ENCODE peak calls at places on chromosomes 5 and 9, in five cellular contexts. M is A673, A is IMR-90, T is BJ, C is HepG2. H is an unnamed sample.

GRCh38 chr9:130051855-130052254 is 1.9 kb upstream of the GPR107 start:
- DNase-seq in M (no peak), A (no peak), T (no peak), C (no peak), H (no peak)

GRCh38 chr9:132673355-132673754 is 3.1 kb downstream of the GTF3C4 start:
- DNase-seq in M (peak; percentile 76), A (peak; percentile 43), T (no peak), C (peak; percentile 64), H (peak; percentile 55)

GRCh38 chr5:62093981-62094380 is 212.0 kb upstream of the KIF2A start:
- DNase-seq in M (peak; percentile 53), A (peak; percentile 7), T (no peak), C (no peak), H (peak; percentile 12)

GRCh38 chr9:89844535-89844934 is 239.7 kb downstream of the GADD45G start:
- DNase-seq in M (no peak), A (no peak), T (no peak), C (no peak), H (no peak)

GRCh38 chr5:139744471-139745120 is 51.0 kb upstream of the PSD2 start:
- DNase-seq in M (no peak), A (no peak), T (no peak), C (no peak), H (no peak)

GRCh38 chr5:100828071-100828689 is 74.9 kb downstream of the ST8SIA4 start:
- DNase-seq in M (no peak), A (no peak), T (no peak), C (no peak), H (no peak)

GRCh38 chr5:158769079-158769478 is 330.6 kb downstream of the EBF1 start:
- DNase-seq in M (no peak), A (no peak), T (no peak), C (no peak), H (no peak)

GRCh38 chr5:1860949-1861348 is 21.8 kb downstream of the IRX4 start:
- DNase-seq in M (no peak), A (no peak), T (no peak), C (no peak), H (no peak)

GRCh38 chr9:127450170-127450830 is 906 bp downstream of the RPL12 start:
- DNase-seq in M (peak; percentile 51), A (peak; percentile 53), T (no peak), C (no peak), H (peak; percentile 11)

GRCh38 chr5:76548525-76549229 is 74.5 kb downstream of the F2RL2 start:
- DNase-seq in M (no peak), A (no peak), T (no peak), C (peak; percentile 54), H (no peak)

GRCh38 chr5:147415663-147416062 is 94.2 kb downstream of the DPYSL3 start:
- DNase-seq in M (no peak), A (peak; percentile 29), T (no peak), C (no peak), H (no peak)
- H3K36me3 ChIP-seq in M (no peaks in the 10 kb centered on the region), A (peaks cover 11% of the 10 kb centered on the region), T (peaks cover 1% of the 10 kb centered on the region), C (no peaks in the 10 kb centered on the region), H (no peaks in the 10 kb centered on the region)

GRCh38 chr5:142316051-142316450 is 8.8 kb downstream of the SPRY4 start:
- DNase-seq in M (peak; percentile 98), A (peak; percentile 67), T (no peak), C (no peak), H (no peak)

GRCh38 chr5:142319105-142319504 is 5.7 kb downstream of the SPRY4 start:
- DNase-seq in M (no peak), A (no peak), T (no peak), C (no peak), H (no peak)

GRCh38 chr5:142317173-142317572 is 7.6 kb downstream of the SPRY4 start:
- DNase-seq in M (no peak), A (no peak), T (no peak), C (no peak), H (no peak)

GRCh38 chr5:142316681-142317080 is 8.1 kb downstream of the SPRY4 start:
- DNase-seq in M (peak; percentile 77), A (no peak), T (no peak), C (no peak), H (no peak)

GRCh38 chr5:142317673-142318261 is 7.1 kb downstream of the SPRY4 start:
- DNase-seq in M (peak; percentile 66), A (no peak), T (no peak), C (no peak), H (no peak)
- TF ChIP-seq CTCF in M (peak; percentile 62), A (peak; percentile 45), T (peak; percentile 29), C (no peak), H (no peak)

DNA sequence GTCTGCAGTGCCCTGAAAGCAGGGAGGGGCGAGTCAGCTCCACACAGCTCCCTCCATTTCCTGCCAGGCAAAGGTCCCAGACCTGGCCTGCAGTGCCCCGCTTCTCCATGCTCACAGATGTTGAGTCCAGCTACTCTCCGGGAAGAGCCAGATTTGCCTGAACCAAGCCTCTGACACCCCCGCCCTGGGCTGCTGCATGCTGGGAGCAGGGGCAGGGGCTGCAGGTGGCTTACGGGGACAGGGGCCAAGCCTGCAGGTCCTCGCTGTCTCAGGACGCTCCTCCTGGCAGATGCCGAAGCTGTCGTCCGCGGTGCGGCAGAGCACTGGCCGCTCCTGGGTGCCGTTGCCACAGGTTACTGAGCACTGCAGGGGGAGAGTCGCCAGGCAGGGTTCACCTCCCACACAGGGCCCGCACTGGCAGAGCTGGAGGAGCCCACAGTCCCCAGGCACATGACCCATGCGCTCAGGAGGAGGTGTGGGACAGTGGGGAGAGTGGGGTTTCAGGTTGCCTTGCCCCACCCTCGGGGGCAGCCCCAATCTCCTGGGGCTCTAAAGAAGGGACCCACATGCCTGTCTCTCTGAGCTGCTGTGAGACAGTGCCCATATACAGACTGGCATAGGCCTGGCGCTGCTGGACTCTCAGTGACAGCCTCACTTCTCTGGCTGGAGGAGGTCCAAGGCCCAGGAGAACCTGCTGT is 62.4 kb downstream of the ZNF354C start:
- DNase-seq in M (no peak), A (no peak), T (no peak), C (no peak), H (no peak)
- H3K36me3 ChIP-seq in M (no peaks in the 10 kb centered on the region), A (peaks cover 31% of the 10 kb centered on the region), T (peaks cover 44% of the 10 kb centered on the region), C (no peaks in the 10 kb centered on the region), H (no peaks in the 10 kb centered on the region)

GRCh38 chr9:114914139-114914538 is 16.3 kb downstream of the TNFSF8 start:
- DNase-seq in M (peak; percentile 50), A (peak; percentile 7), T (no peak), C (no peak), H (no peak)
- TF ChIP-seq CTCF in M (peak; percentile 68), A (peak; percentile 28), T (peak; percentile 28), C (peak; percentile 21), H (no peak)

GRCh38 chr5:171715551-171715950 is 70.1 kb upstream of the SMIM23 start:
- DNase-seq in M (no peak), A (no peak), T (no peak), C (no peak), H (no peak)

GRCh38 chr5:171721469-171721868 is 64.1 kb upstream of the SMIM23 start:
- DNase-seq in M (no peak), A (no peak), T (no peak), C (no peak), H (no peak)

GRCh38 chr5:171724771-171725609 is 60.6 kb upstream of the SMIM23 start:
- DNase-seq in M (no peak), A (no peak), T (no peak), C (no peak), H (no peak)

GRCh38 chr5:171714851-171715250 is 70.8 kb upstream of the SMIM23 start:
- DNase-seq in M (no peak), A (no peak), T (no peak), C (no peak), H (no peak)

DNA sequence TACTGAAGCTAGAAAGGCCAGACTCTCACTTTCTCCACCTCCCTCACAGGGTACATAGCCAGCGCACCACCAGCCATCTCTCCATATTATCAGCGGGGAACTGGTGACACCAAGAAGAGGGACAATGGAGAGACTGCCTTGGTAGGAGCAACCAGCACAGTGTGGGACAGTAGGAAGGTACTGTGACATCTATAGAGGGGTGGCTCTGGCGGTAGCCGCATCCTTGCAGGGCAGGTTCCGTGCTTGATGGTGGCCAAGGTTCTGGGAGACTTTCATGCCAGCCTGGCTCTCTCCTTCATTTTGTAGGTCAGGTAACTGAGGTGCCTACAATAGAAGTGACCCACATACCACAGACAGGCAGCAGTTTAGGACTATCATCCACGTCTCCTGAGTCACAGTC is 65.5 kb upstream of the SMIM23 start:
- DNase-seq in M (no peak), A (no peak), T (no peak), C (no peak), H (no peak)
- H3K36me3 ChIP-seq in M (no peaks in the 10 kb centered on the region), A (no peaks in the 10 kb centered on the region), T (no peaks in the 10 kb centered on the region), C (no peaks in the 10 kb centered on the region), H (no peaks in the 10 kb centered on the region)